ENCODE peak calls at places on chromosomes 13 and 19, in six cellular contexts. L, F, E, Z, M and O are unnamed samples.

GRCh38 chr19:8731428-8732169 is 10.2 kb downstream of the OR2Z1 start:
- DNase-seq in L (no peak), F (no peak), E (no peak), Z (no peak), M (no peak), O (no peak)

GRCh38 chr19:34962945-34963530 is 991 bp downstream of the ZNF792 start:
- DNase-seq in L (no peak), F (no peak), E (no peak), Z (no peak), M (no peak), O (peak; percentile 51)

GRCh38 chr19:15180451-15181390 is 20.1 kb downstream of the NOTCH3 start:
- DNase-seq in L (peak; percentile 60), F (peak; percentile 46), E (no peak), Z (peak; percentile 43), M (no peak), O (peak; percentile 65)

GRCh38 chr13:47004022-47004421 is 107.2 kb upstream of the HTR2A start:
- DNase-seq in L (no peak), F (no peak), E (no peak), Z (peak; percentile 13), M (no peak), O (no peak)

GRCh38 chr19:46828484-46828883 is 22.2 kb downstream of the AP2S1 start:
- DNase-seq in L (no peak), F (no peak), E (no peak), Z (no peak), M (no peak), O (no peak)

GRCh38 chr19:45767881-45768643 is 990 bp downstream of the SIX5 start:
- DNase-seq in L (peak; percentile 66), F (peak; percentile 76), E (peak; percentile 80), Z (peak; percentile 74), M (no peak), O (peak; percentile 67)

GRCh38 chr13:110576736-110577476 is 15.4 kb upstream of the RAB20 start:
- DNase-seq in L (no peak), F (no peak), E (no peak), Z (no peak), M (no peak), O (no peak)

GRCh38 chr13:110944121-110944967 is 29.5 kb upstream of the ANKRD10 start:
- DNase-seq in L (no peak), F (no peak), E (no peak), Z (peak; percentile 44), M (no peak), O (no peak)

GRCh38 chr13:101140087-101140770 is 276.1 kb downstream of the NALCN start:
- DNase-seq in L (no peak), F (no peak), E (no peak), Z (no peak), M (no peak), O (no peak)

GRCh38 chr13:110166598-110166997 is 140.4 kb downstream of the COL4A1 start:
- DNase-seq in L (no peak), F (no peak), E (no peak), Z (no peak), M (no peak), O (no peak)

GRCh38 chr13:106599875-106600797 is 32.2 kb upstream of the ARGLU1 start:
- DNase-seq in L (no peak), F (no peak), E (no peak), Z (no peak), M (no peak), O (peak; percentile 32)

GRCh38 chr13:46544811-46545210 is 8.2 kb upstream of the LRCH1 start:
- DNase-seq in L (no peak), F (no peak), E (no peak), Z (no peak), M (no peak), O (no peak)

GRCh38 chr19:35845215-35846037 is 6.9 kb downstream of the NPHS1 start:
- DNase-seq in L (no peak), F (no peak), E (no peak), Z (peak; percentile 49), M (no peak), O (peak; percentile 69)

DNA sequence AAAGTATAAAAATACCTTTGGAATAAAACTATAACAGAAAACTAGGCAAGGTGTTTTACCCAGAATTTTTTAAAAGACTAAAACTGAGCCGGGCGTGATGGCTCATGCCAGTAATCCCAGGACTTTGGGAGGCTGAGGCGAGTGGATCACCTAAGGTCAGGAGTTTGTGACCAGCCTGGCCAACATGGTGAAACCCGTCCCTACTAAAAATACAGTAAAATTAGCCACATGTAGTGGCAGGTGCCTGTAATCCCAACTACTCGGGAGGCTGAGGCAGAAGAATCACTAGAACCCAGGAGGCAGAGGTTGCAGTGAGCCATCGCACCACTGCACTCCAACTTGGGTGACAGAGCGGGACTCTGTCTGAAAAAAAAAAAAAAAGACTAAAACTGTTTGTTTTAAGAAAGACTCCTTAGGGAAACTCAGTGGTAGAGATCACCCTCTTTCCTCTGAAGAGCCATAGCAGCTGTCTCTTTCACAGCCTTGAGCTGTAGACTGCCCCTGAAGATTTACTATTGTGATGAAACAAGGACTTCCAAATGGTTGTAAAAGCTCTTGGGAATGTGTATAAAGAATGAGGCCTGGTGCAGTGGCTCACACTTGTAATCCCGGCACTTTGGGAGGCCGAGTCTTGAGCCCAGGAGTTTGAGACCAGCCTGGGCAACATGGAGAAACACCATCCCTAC is 14.7 kb upstream of the KCTD4 start:
- DNase-seq in L (no peak), F (no peak), E (no peak), Z (no peak), M (no peak), O (no peak)
- TF ChIP-seq CTCF in L (no peak), F (no peak), E (no peak), Z (no peak), M (no peak), O (no peak)

DNA sequence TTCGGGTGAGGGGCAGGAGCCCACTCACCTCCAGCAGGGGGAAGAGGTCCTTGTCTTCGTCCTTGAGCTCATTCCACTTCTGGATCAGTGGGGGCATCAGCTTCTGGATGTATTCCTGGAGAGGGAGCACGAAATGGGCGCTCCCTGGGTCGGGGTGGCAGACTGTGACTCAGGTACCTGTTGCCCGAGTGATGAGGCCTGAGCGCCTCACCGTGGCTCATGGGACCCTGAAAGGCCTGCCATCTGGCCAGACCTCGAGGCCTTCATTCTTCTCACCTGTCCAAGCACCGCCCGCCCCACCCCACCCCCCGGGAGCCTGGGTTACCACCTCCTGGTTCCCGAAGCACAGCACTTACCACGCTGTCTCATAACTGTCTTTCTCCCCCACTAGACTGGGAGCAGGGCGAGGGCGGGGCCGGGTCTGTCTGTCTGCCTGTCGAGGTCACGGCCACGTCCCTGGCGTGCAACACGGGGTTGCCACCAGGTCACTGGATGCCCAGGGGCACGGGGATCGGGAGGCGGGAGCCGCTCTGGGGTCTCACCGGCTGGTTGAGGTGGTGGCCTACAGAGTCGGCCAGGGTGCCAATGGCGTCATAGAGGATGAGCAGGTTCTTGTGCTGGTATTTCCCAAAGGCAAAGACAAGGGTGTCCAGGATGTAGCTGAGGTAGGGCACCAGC is 9.4 kb upstream of the FBXW9 start:
- DNase-seq in L (no peak), F (no peak), E (no peak), Z (no peak), M (no peak), O (no peak)
- TF ChIP-seq CTCF in L (no peak), F (no peak), E (no peak), Z (no peak), M (no peak), O (no peak)

GRCh38 chr13:27339299-27339698 is 68.7 kb downstream of the RASL11A start:
- DNase-seq in L (no peak), F (no peak), E (no peak), Z (peak; percentile 54), M (no peak), O (peak; percentile 38)

GRCh38 chr13:27336005-27336673 is 65.5 kb downstream of the RASL11A start:
- DNase-seq in L (no peak), F (no peak), E (no peak), Z (no peak), M (no peak), O (no peak)

GRCh38 chr13:27341616-27342015 is 71.0 kb downstream of the RASL11A start:
- DNase-seq in L (no peak), F (no peak), E (no peak), Z (no peak), M (no peak), O (no peak)

GRCh38 chr13:27338207-27338606 is 67.6 kb downstream of the RASL11A start:
- DNase-seq in L (no peak), F (no peak), E (no peak), Z (no peak), M (no peak), O (no peak)

GRCh38 chr13:27338816-27339215 is 68.2 kb downstream of the RASL11A start:
- DNase-seq in L (no peak), F (no peak), E (no peak), Z (peak; percentile 25), M (no peak), O (no peak)
- TF ChIP-seq CTCF in L (no peak), F (no peak), E (no peak), Z (no peak), M (peak; percentile 24), O (no peak)

GRCh38 chr13:29284726-29285125 is 310.8 kb downstream of the SLC7A1 start:
- DNase-seq in L (no peak), F (no peak), E (no peak), Z (no peak), M (no peak), O (no peak)
- TF ChIP-seq CTCF in L (no peak), F (no peak), E (no peak), Z (no peak), M (no peak), O (no peak)

GRCh38 chr19:5542665-5543064 is 25.1 kb downstream of the TINCR start:
- DNase-seq in L (no peak), F (no peak), E (no peak), Z (peak; percentile 47), M (no peak), O (no peak)
- TF ChIP-seq CTCF in L (no peak), F (no peak), E (no peak), Z (peak; percentile 14), M (no peak), O (no peak)

DNA sequence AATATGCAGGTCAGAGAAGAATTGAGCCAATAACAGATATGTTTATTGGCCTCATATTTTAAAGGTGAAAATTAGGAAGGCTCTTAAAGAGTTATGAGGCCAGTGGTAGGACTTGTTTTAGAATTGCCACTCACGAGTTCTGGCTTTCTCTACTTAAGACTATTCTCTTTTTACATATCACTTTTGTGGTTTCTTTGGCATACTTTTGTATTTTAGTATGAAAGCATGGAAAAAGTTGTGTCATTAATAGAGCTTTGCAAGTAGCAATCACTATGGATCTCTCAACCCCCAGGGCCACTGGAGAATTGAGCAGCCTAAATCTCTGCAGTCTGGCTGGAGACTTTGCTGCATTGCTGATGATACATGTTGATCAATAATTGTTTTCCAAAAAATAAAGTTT is 64.6 kb upstream of the SOX21 start:
- DNase-seq in L (no peak), F (no peak), E (no peak), Z (no peak), M (no peak), O (no peak)
- TF ChIP-seq CTCF in L (no peak), F (no peak), E (no peak), Z (no peak), M (no peak), O (no peak)